ENCODE peak calls at places on chromosome 13, in seven cellular contexts. C is neuronal stem cell; K is CD4-positive, alpha-beta T cell; L is BJ; W is GM23248; U is left ventricle myocardium inferior; I is fibroblast of lung. X is an unnamed sample.
A peak's percentile ranks its signal among the peaks of the same experiment; 100 is the strongest.

GRCh38 chr13:101416181-101417042 is at the start of gene NALCN:
- DNase-seq in C (peak; percentile 31), K (no peak), L (no peak), W (peak; percentile 69), U (peak; percentile 22), I (peak; percentile 20), X (peak; percentile 74)

GRCh38 chr13:45674908-45675307 is 27.2 kb upstream of the CBY2 start:
- DNase-seq in C (peak; percentile 9), K (no peak), L (peak; percentile 61), W (peak; percentile 68), U (no peak), I (peak; percentile 18), X (peak; percentile 60)

GRCh38 chr13:110421696-110422395 is 114.8 kb downstream of the COL4A2 start:
- DNase-seq in C (no peak), K (no peak), L (no peak), W (no peak), U (no peak), I (peak; percentile 78), X (no peak)

GRCh38 chr13:37476874-37477273 is 121.7 kb downstream of the POSTN start:
- DNase-seq in C (peak; percentile 30), K (no peak), L (no peak), W (peak; percentile 77), U (peak; percentile 14), I (peak; percentile 33), X (peak; percentile 42)

GRCh38 chr13:100112186-100112838 is 23.4 kb downstream of the PCCA start:
- DNase-seq in C (no peak), K (no peak), L (no peak), W (no peak), U (no peak), I (no peak), X (no peak)

GRCh38 chr13:20017365-20017711 is 58.8 kb downstream of the ZMYM2 start:
- DNase-seq in C (no peak), K (no peak), L (no peak), W (no peak), U (no peak), I (no peak), X (no peak)

GRCh38 chr13:102402292-102402691 is 444 bp upstream of the FGF14 start:
- DNase-seq in C (peak; percentile 79), K (peak; percentile 10), L (no peak), W (peak; percentile 62), U (peak; percentile 16), I (peak; percentile 70), X (no peak)

GRCh38 chr13:77565635-77566034 is 30.1 kb downstream of the SCEL start:
- DNase-seq in C (peak; percentile 3), K (no peak), L (no peak), W (peak; percentile 65), U (no peak), I (peak; percentile 52), X (peak; percentile 75)

GRCh38 chr13:35514801-35515502 is 38.5 kb upstream of the MAB21L1 start:
- DNase-seq in C (no peak), K (no peak), L (no peak), W (no peak), U (no peak), I (no peak), X (no peak)

GRCh38 chr13:99383511-99383921 is 76.3 kb upstream of the GPR183 start:
- DNase-seq in C (no peak), K (peak; percentile 46), L (no peak), W (no peak), U (no peak), I (no peak), X (no peak)

GRCh38 chr13:33286143-33286542 is 588 bp upstream of the STARD13 start:
- DNase-seq in C (no peak), K (no peak), L (no peak), W (no peak), U (no peak), I (no peak), X (no peak)

GRCh38 chr13:39855236-39855635 is 199.8 kb downstream of the COG6 start:
- DNase-seq in C (no peak), K (no peak), L (no peak), W (no peak), U (no peak), I (no peak), X (no peak)

GRCh38 chr13:109939105-109939504 is 152.7 kb upstream of the IRS2 start:
- DNase-seq in C (no peak), K (no peak), L (no peak), W (peak; percentile 18), U (no peak), I (no peak), X (peak; percentile 29)

GRCh38 chr13:108789476-108789875 is 160.1 kb downstream of the MYO16 start:
- DNase-seq in C (no peak), K (no peak), L (no peak), W (no peak), U (no peak), I (no peak), X (no peak)

GRCh38 chr13:78999494-78999893 is 340.5 kb upstream of the OBI1 start:
- DNase-seq in C (no peak), K (no peak), L (no peak), W (no peak), U (no peak), I (no peak), X (no peak)

GRCh38 chr13:44726214-44726613 is 150.1 kb upstream of the TSC22D1 start:
- DNase-seq in C (no peak), K (no peak), L (peak; percentile 90), W (peak; percentile 93), U (no peak), I (peak; percentile 95), X (peak; percentile 87)

GRCh38 chr13:113926301-113926761 is 47.5 kb downstream of the C13orf46 start:
- DNase-seq in C (no peak), K (no peak), L (peak; percentile 72), W (peak; percentile 52), U (peak; percentile 15), I (peak; percentile 88), X (peak; percentile 50)

GRCh38 chr13:37905736-37906135 is 36.2 kb upstream of the TRPC4 start:
- DNase-seq in C (no peak), K (no peak), L (no peak), W (peak; percentile 36), U (no peak), I (no peak), X (peak; percentile 43)

GRCh38 chr13:20312292-20312691 is 80.2 kb upstream of the GJB6 start:
- DNase-seq in C (no peak), K (no peak), L (no peak), W (no peak), U (no peak), I (no peak), X (no peak)

GRCh38 chr13:92806215-92806614 is 420.4 kb upstream of the GPC6 start:
- DNase-seq in C (no peak), K (no peak), L (no peak), W (peak; percentile 28), U (no peak), I (peak; percentile 39), X (peak; percentile 53)

GRCh38 chr13:30832845-30833332 is 73.2 kb upstream of the MEDAG start:
- DNase-seq in C (no peak), K (no peak), L (no peak), W (peak; percentile 55), U (peak; percentile 29), I (no peak), X (no peak)

GRCh38 chr13:27006519-27007161 is 165.0 kb downstream of the USP12 start:
- DNase-seq in C (no peak), K (no peak), L (no peak), W (peak; percentile 63), U (no peak), I (peak; percentile 47), X (peak; percentile 52)

GRCh38 chr13:27005976-27006518 is 165.6 kb downstream of the USP12 start:
- DNase-seq in C (no peak), K (no peak), L (no peak), W (no peak), U (no peak), I (no peak), X (no peak)

GRCh38 chr13:27005556-27005955 is 166.1 kb downstream of the USP12 start:
- DNase-seq in C (no peak), K (no peak), L (no peak), W (no peak), U (no peak), I (no peak), X (no peak)

GRCh38 chr13:27008733-27009132 is 162.9 kb downstream of the USP12 start:
- DNase-seq in C (no peak), K (no peak), L (no peak), W (no peak), U (no peak), I (no peak), X (no peak)

GRCh38 chr13:27007166-27007565 is 164.4 kb downstream of the USP12 start:
- DNase-seq in C (no peak), K (no peak), L (no peak), W (no peak), U (no peak), I (no peak), X (no peak)
- H3K27me3 ChIP-seq in C (peaks cover 17% of the 10 kb centered on the region), K (peaks cover 26% of the 10 kb centered on the region), L (peaks cover 6% of the 10 kb centered on the region), W (peaks cover 25% of the 10 kb centered on the region), U (peaks cover 22% of the 10 kb centered on the region), I (peaks cover 11% of the 10 kb centered on the region), X (peaks cover 16% of the 10 kb centered on the region)

DNA sequence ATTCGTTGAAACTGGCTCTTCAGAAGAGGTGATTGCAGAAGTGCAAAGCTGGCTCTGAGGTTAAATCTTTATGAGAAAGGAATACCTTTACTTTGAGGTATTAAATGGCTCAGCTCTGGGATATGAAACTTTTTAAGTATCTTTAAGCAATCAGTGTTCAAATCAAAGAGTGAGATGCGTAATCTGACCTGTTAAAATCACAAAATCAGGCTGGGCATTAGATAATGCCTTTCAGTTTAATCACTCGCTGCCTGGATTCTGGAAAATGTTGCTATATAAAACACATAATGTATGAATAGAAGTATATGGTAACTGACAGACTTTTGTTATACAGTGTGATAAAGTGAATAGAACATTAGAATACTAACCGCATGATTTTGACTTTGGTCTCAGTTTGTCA is 2.0 kb upstream of the DGKH start:
- DNase-seq in C (no peak), K (no peak), L (no peak), W (no peak), U (no peak), I (no peak), X (no peak)
- H3K27me3 ChIP-seq in C (no peaks in the 10 kb centered on the region), K (no peaks in the 10 kb centered on the region), L (no peaks in the 10 kb centered on the region), W (no peaks in the 10 kb centered on the region), U (no peaks in the 10 kb centered on the region), I (no peaks in the 10 kb centered on the region), X (no peaks in the 10 kb centered on the region)

GRCh38 chr13:54633461-54633860 is 1604.8 kb downstream of the OLFM4 start:
- DNase-seq in C (no peak), K (no peak), L (no peak), W (no peak), U (no peak), I (no peak), X (no peak)

GRCh38 chr13:54627973-54628372 is 1599.4 kb downstream of the OLFM4 start:
- DNase-seq in C (no peak), K (no peak), L (no peak), W (no peak), U (no peak), I (no peak), X (no peak)

GRCh38 chr13:54628383-54628782 is 1599.8 kb downstream of the OLFM4 start:
- DNase-seq in C (no peak), K (no peak), L (no peak), W (no peak), U (no peak), I (no peak), X (no peak)
- H3K27me3 ChIP-seq in C (no peaks in the 10 kb centered on the region), K (no peaks in the 10 kb centered on the region), L (no peaks in the 10 kb centered on the region), W (no peaks in the 10 kb centered on the region), U (no peaks in the 10 kb centered on the region), I (no peaks in the 10 kb centered on the region), X (no peaks in the 10 kb centered on the region)

GRCh38 chr13:27792393-27793218 is at the start of gene GSX1:
- DNase-seq in C (peak; percentile 85), K (peak; percentile 25), L (no peak), W (peak; percentile 86), U (peak; percentile 63), I (peak; percentile 74), X (peak; percentile 64)
- H3K27me3 ChIP-seq in C (peaks cover 94% of the 10 kb centered on the region), K (peaks cover 88% of the 10 kb centered on the region), L (peaks cover 75% of the 10 kb centered on the region), W (peaks cover 95% of the 10 kb centered on the region), U (peaks cover 100% of the 10 kb centered on the region), I (peaks cover 81% of the 10 kb centered on the region), X (peaks cover 83% of the 10 kb centered on the region)

GRCh38 chr13:26053418-26053980 is 1.7 kb upstream of the SHISA2 start:
- DNase-seq in C (no peak), K (no peak), L (no peak), W (no peak), U (no peak), I (no peak), X (no peak)
- H3K27me3 ChIP-seq in C (no peaks in the 10 kb centered on the region), K (peaks cover 31% of the 10 kb centered on the region), L (peaks cover 25% of the 10 kb centered on the region), W (peaks cover 65% of the 10 kb centered on the region), U (peaks cover 95% of the 10 kb centered on the region), I (peaks cover 32% of the 10 kb centered on the region), X (peaks cover 60% of the 10 kb centered on the region)